ENCODE peak calls at places on chromosome 13, in six cellular contexts. I is IMR-90, Q is erythroblast, D is lower leg skin, V is right lobe of liver, C is testis. O is an unnamed sample.

GRCh38 chr13:52454459-52454824 is 836 bp upstream of the CKAP2 start:
- DNase-seq in I (peak; percentile 8), Q (peak; percentile 64), D (peak; percentile 47), V (no peak), C (no peak), O (no peak)

GRCh38 chr13:77515785-77516184 is 19.7 kb upstream of the SCEL start:
- DNase-seq in I (no peak), Q (no peak), D (no peak), V (no peak), C (no peak), O (no peak)

GRCh38 chr13:50319603-50320296 is 304.5 kb downstream of the KCNRG start:
- DNase-seq in I (peak; percentile 29), Q (peak; percentile 68), D (no peak), V (no peak), C (no peak), O (no peak)

GRCh38 chr13:34076943-34077703 is 259.2 kb downstream of the RFC3 start:
- DNase-seq in I (peak; percentile 1), Q (no peak), D (no peak), V (no peak), C (no peak), O (peak; percentile 7)

GRCh38 chr13:80577951-80578670 is 237.2 kb upstream of the SPRY2 start:
- DNase-seq in I (no peak), Q (no peak), D (no peak), V (no peak), C (no peak), O (no peak)

GRCh38 chr13:63433546-63434150 is 2018.0 kb upstream of the PCDH20 start:
- DNase-seq in I (peak; percentile 87), Q (no peak), D (no peak), V (no peak), C (no peak), O (no peak)

GRCh38 chr13:50892162-50892944 is 17.2 kb upstream of the RNASEH2B start:
- DNase-seq in I (no peak), Q (no peak), D (no peak), V (no peak), C (no peak), O (no peak)

GRCh38 chr13:26590379-26590778 is 32.9 kb downstream of the WASF3 start:
- DNase-seq in I (no peak), Q (no peak), D (no peak), V (no peak), C (no peak), O (no peak)

GRCh38 chr13:111484129-111484925 is 163.9 kb downstream of the TEX29 start:
- DNase-seq in I (no peak), Q (no peak), D (no peak), V (no peak), C (peak; percentile 5), O (no peak)

GRCh38 chr13:41854758-41855157 is 106.2 kb downstream of the VWA8 start:
- DNase-seq in I (peak; percentile 54), Q (peak; percentile 49), D (no peak), V (no peak), C (no peak), O (no peak)

GRCh38 chr13:74070065-74070464 is 64.1 kb downstream of the KLF12 start:
- DNase-seq in I (no peak), Q (no peak), D (no peak), V (no peak), C (no peak), O (no peak)

GRCh38 chr13:100916943-100917342 is 242.3 kb upstream of the TMTC4 start:
- DNase-seq in I (no peak), Q (no peak), D (no peak), V (no peak), C (no peak), O (no peak)

GRCh38 chr13:67147257-67148218 is 82.6 kb downstream of the PCDH9 start:
- DNase-seq in I (peak; percentile 72), Q (no peak), D (no peak), V (no peak), C (no peak), O (no peak)

GRCh38 chr13:88068316-88068715 is 397.1 kb downstream of the SLITRK5 start:
- DNase-seq in I (peak; percentile 0), Q (no peak), D (no peak), V (no peak), C (no peak), O (no peak)

GRCh38 chr13:73367886-73368285 is 309.1 kb downstream of the KLF5 start:
- DNase-seq in I (no peak), Q (no peak), D (no peak), V (no peak), C (no peak), O (no peak)

GRCh38 chr13:39245688-39246087 is 207.4 kb downstream of the NHLRC3 start:
- DNase-seq in I (no peak), Q (no peak), D (no peak), V (no peak), C (no peak), O (no peak)

GRCh38 chr13:41565221-41565620 is 107.9 kb downstream of the RGCC start:
- DNase-seq in I (peak; percentile 97), Q (no peak), D (no peak), V (no peak), C (no peak), O (no peak)

GRCh38 chr13:24692541-24692940 is 12.3 kb downstream of the ATP12A start:
- DNase-seq in I (peak; percentile 8), Q (no peak), D (no peak), V (no peak), C (no peak), O (no peak)

GRCh38 chr13:50712469-50712868 is 131.0 kb downstream of the DLEU7 start:
- DNase-seq in I (no peak), Q (no peak), D (no peak), V (no peak), C (no peak), O (no peak)

GRCh38 chr13:25218011-25218410 is 45.9 kb upstream of the AMER2 start:
- DNase-seq in I (no peak), Q (no peak), D (no peak), V (no peak), C (no peak), O (no peak)

DNA sequence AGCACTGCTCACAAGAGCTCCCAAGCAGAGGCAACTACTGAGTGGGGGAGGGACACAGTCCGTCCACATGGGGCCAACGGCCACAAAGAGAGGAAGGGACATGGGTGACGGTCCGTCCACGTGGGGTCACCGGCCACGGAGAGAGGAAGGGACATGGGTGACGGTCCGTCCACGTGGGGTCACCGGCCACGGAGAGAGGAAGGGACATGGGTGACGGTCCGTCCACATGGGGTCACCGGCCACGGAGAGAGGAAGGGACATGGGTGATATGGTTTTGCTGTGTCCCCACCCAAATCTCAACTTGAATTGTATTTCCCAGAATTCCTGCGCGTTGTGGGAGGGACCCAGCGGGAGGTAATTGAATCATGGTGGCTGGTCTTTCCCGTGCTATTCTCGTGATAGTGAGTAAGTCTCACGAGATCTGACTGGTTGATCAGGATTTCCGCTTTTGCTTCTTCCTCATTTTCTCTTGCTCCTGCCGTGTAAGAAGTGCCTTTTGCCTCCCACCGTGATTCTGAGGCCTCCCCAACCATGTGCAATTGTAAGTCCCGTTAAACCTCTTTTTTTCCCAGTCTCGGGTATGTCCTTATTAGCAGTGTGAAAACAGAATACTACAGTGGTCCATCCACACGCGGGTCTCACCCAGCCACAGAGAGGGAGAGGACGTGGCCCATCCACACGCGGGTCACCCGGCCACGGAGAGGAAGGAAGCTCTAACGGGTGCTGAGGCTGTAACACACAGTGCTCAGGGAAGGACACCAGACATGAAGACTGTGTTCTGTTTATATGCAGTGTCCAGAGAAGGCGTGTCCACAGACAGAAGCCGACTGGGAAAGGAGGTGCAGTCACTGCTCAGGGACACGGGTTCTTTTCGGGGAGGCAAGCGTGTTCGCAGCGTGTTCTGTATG is 48.5 kb downstream of the GAS6 start:
- DNase-seq in I (no peak), Q (no peak), D (no peak), V (no peak), C (no peak), O (peak; percentile 73)
- TF ChIP-seq POLR2A in I (no peak), Q (peak; percentile 32), D (no peak), V (no peak), C (no peak), O (peak; percentile 55)

DNA sequence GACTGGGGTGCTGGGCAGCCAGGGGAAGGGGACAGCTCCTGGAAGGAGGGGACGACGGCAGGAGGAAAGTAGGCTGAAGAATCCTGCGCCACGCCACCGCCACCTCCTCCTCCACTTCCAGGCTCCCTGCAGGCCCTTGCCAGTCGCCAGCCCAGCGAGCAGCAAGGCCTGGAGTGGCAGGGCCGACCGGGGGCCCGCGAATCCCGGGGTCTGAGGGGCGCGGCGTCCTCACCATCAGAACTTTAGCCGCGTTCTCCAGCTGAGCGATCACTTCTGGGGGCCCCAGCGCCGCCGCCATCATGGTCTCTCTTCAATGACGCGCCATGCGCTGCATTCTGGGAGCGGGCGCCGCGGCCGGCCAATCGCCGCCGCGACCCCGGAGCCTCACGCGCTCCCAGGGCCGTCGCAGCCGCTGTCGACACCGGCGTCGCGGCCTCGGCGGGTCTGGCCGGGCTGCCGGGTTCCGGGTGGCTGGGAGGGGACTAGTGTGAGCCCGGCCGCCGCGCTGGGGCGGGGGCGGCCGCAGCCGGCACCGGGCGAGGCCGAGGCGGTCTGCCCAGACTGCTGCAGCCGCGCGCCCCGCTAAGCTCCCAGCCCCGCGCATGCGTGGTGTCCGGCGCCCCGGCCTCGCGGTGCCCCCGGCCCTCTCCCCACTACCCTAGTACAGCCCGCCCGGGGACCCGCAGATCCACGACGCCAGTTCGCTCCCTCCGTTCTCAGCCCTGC is at the start of gene XPO4:
- DNase-seq in I (peak; percentile 69), Q (peak; percentile 86), D (peak; percentile 57), V (peak; percentile 84), C (peak; percentile 85), O (peak; percentile 36)
- TF ChIP-seq POLR2A in I (peak; percentile 81), Q (peak; percentile 88), D (no peak), V (peak; percentile 78), C (no peak), O (peak; percentile 69)

GRCh38 chr13:44364019-44364418 is 9.6 kb upstream of the SERP2 start:
- DNase-seq in I (no peak), Q (no peak), D (no peak), V (no peak), C (no peak), O (no peak)

GRCh38 chr13:44365899-44366298 is 7.7 kb upstream of the SERP2 start:
- DNase-seq in I (no peak), Q (no peak), D (no peak), V (no peak), C (no peak), O (no peak)

GRCh38 chr13:44365008-44365407 is 8.6 kb upstream of the SERP2 start:
- DNase-seq in I (peak; percentile 64), Q (no peak), D (no peak), V (no peak), C (no peak), O (peak; percentile 21)

GRCh38 chr13:44362394-44363040 is 11.1 kb upstream of the SERP2 start:
- DNase-seq in I (no peak), Q (no peak), D (no peak), V (no peak), C (no peak), O (no peak)

DNA sequence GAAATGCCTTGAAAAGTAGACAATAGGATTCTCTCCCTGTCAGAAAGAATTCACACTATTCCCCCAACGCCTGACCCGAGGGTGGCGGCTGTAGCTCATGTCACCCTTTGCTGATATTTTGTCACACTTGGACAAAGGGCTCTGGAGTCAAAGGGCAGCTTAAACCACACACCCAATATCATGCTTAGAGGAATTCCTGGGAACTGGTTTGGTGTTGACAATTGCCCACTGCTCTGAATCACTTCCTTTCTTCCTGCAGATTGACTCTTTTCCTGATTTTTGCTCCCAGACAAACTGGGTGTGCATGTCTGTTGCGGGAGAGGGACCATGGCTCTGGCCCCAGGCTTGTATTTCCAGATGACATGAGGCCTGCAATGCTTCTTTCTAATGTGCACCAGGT is 9.0 kb upstream of the SERP2 start:
- DNase-seq in I (peak; percentile 55), Q (no peak), D (no peak), V (no peak), C (no peak), O (peak; percentile 71)
- TF ChIP-seq POLR2A in I (no peak), Q (no peak), D (no peak), V (peak; percentile 14), C (no peak), O (no peak)

GRCh38 chr13:98977568-98978270 is at the start of gene DOCK9:
- DNase-seq in I (peak; percentile 65), Q (no peak), D (no peak), V (no peak), C (peak; percentile 79), O (no peak)
- TF ChIP-seq POLR2A in I (no peak), Q (no peak), D (no peak), V (no peak), C (no peak), O (no peak)

O was measured in HCT116.